ENCODE peak calls at places on chromosomes 2 and 18, in four cellular contexts. F is MM.1S, M is HCT116, P is neural progenitor cell. Y is an unnamed sample.

GRCh38 chr2:74267068-74267467 is 68.7 kb downstream of the MTHFD2 start:
- DNase-seq in F (peak), M (peak), P (peak), Y (no peak)

GRCh38 chr2:230731512-230731911 is 18.9 kb downstream of the CAB39 start:
- DNase-seq in F (no peak), M (no peak), P (no peak), Y (no peak)

GRCh38 chr2:85234879-85235278 is 92.9 kb downstream of the TGOLN2 start:
- DNase-seq in F (no peak), M (no peak), P (peak), Y (no peak)

GRCh38 chr2:237223208-237223861 is 137.6 kb downstream of the COPS8 start:
- DNase-seq in F (no peak), M (no peak), P (no peak), Y (peak)

GRCh38 chr18:9884532-9885140 is 1.1 kb upstream of the TXNDC2 start:
- DNase-seq in F (no peak), M (no peak), P (no peak), Y (no peak)

GRCh38 chr2:165584126-165584525 is 114.6 kb downstream of the CSRNP3 start:
- DNase-seq in F (no peak), M (no peak), P (no peak), Y (no peak)

GRCh38 chr2:166700079-166700478 is 188.2 kb upstream of the XIRP2 start:
- DNase-seq in F (no peak), M (no peak), P (no peak), Y (peak)

GRCh38 chr2:201378496-201379397 is 21.6 kb upstream of the FLACC1 start:
- DNase-seq in F (no peak), M (no peak), P (no peak), Y (no peak)

GRCh38 chr2:127641846-127642510 is 4.0 kb upstream of the GPR17 start:
- DNase-seq in F (no peak), M (no peak), P (no peak), Y (no peak)

GRCh38 chr2:134206029-134206428 is 47.8 kb upstream of the MGAT5 start:
- DNase-seq in F (no peak), M (no peak), P (peak), Y (no peak)

GRCh38 chr2:39510087-39510486 is 73.0 kb upstream of the MAP4K3 start:
- DNase-seq in F (no peak), M (no peak), P (no peak), Y (no peak)

GRCh38 chr2:79114797-79115494 is 5.3 kb upstream of the REG1A start:
- DNase-seq in F (no peak), M (no peak), P (no peak), Y (no peak)

GRCh38 chr2:143682643-143683042 is 553.4 kb downstream of the ARHGAP15 start:
- DNase-seq in F (no peak), M (no peak), P (no peak), Y (no peak)

GRCh38 chr2:8452296-8452695 is 229.6 kb upstream of the ID2 start:
- DNase-seq in F (no peak), M (no peak), P (no peak), Y (no peak)

GRCh38 chr2:38598200-38598990 is 4.3 kb downstream of the HNRNPLL start:
- DNase-seq in F (no peak), M (no peak), P (no peak), Y (peak)

GRCh38 chr2:75513616-75514170 is 47.0 kb downstream of the EVA1A start:
- DNase-seq in F (no peak), M (no peak), P (no peak), Y (no peak)

GRCh38 chr2:241719093-241719492 is 15.3 kb upstream of the D2HGDH start:
- DNase-seq in F (no peak), M (no peak), P (no peak), Y (no peak)

GRCh38 chr2:25281581-25281980 is 60.1 kb downstream of the DNMT3A start:
- DNase-seq in F (no peak), M (no peak), P (no peak), Y (no peak)

GRCh38 chr2:182831097-182831496 is 35.3 kb downstream of the FRZB start:
- DNase-seq in F (no peak), M (no peak), P (no peak), Y (no peak)

DNA sequence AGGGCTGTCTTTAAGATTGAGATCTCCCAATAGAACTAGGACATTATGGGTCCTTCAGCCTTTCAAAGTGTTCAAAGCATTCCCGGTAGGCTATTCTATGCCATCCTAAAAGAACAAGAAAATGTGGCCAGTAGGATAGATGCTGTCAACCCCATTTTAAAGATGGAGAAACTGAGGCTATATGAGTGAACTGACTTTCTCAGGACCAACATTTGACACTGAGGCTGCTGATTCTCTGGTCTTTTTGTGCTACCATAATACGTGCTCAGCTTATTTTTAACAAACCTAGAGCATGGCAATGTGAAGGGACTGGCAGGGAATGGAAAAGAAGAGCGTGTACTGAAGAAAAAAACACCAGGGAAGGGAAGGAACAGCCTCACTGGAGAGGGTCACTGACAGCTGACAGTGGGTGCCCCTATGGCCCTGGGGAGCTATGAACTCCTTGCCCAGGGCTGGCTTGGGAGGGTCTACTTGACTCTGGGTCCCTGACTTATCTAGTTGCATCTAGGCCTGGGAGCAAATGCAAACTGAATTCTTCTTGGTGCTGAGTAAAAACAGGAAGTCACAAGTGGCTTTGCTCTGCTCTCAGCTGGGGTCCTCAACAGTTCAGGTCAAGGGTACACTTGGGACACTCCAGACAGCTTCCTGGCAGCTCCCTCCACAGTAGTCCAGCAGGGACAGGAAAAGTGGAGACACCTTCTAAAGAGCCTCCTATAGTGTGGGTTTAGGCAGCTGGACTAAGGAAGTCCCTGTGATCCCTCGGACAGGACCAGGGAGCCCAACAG is 2.3 kb downstream of the CYRIA start:
- DNase-seq in F (no peak), M (no peak), P (no peak), Y (no peak)
- H3K27ac ChIP-seq in F (no peak), M (no peak), P (no peak), Y (no peak)

DNA sequence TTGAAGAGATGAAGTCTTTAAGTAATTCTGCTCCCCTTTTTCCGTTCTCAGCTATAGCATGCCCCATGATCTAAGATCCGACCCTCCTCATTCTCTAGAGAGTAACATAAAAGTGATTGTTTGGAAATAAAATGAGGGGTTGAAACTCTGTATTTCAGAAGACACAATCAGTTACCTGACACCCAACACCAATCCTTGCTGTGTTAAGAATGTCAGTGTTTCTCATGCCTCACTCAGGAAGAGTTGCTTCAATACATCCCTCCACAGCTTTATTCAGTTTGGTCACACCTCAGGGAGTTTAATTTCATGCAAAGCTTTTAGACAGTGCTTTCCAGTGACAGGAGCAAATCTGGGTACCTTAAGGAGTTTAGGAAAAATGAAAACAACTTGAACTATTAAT is 49.9 kb upstream of the RBBP8 start:
- DNase-seq in F (no peak), M (no peak), P (peak), Y (no peak)
- TF ChIP-seq EZH2phosphoT487 in F (no peak), M (no peak), P (no peak), Y (no peak)

GRCh38 chr18:58965930-58966662 is 101.4 kb downstream of the ZNF532 start:
- DNase-seq in F (peak), M (no peak), P (peak), Y (no peak)

GRCh38 chr18:58966704-58967103 is 102.0 kb downstream of the ZNF532 start:
- DNase-seq in F (no peak), M (no peak), P (no peak), Y (no peak)

GRCh38 chr18:58965291-58965929 is 100.7 kb downstream of the ZNF532 start:
- DNase-seq in F (no peak), M (no peak), P (peak), Y (no peak)

GRCh38 chr18:58970943-58971799 is 106.5 kb downstream of the ZNF532 start:
- DNase-seq in F (no peak), M (no peak), P (no peak), Y (no peak)

DNA sequence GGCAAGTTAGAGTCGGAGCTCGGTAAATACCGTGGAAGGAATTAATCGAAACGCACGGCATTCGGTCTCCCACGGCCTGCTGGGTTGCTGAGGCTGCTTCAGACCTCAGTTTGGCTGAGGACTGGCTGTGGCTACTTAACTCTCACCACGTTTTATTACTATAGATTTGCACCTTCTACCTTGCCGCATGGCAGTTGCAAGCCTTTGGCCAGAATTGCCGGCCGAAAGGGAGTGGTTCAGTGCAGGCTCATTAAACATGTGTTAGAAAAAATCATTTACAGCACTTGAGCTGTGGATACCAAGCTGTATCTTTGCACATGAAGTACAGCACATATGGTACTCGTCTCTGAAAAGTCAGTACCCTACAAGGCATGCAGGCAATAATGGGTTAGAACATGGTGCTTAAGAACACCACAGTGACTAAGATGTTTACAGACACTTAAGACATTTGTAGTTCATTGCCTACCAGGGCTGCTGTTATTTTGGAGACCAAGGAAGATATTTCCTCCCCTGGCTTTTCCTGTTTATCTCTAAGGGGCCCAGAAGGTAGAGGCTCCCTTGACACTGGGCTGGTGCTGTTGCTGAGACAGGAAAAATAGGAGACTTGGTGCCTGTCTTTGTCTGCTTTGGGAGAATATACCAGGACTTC is 103.1 kb downstream of the ZNF532 start:
- DNase-seq in F (no peak), M (no peak), P (no peak), Y (no peak)
- H3K27ac ChIP-seq in F (no peak), M (no peak), P (peak), Y (no peak)

DNA sequence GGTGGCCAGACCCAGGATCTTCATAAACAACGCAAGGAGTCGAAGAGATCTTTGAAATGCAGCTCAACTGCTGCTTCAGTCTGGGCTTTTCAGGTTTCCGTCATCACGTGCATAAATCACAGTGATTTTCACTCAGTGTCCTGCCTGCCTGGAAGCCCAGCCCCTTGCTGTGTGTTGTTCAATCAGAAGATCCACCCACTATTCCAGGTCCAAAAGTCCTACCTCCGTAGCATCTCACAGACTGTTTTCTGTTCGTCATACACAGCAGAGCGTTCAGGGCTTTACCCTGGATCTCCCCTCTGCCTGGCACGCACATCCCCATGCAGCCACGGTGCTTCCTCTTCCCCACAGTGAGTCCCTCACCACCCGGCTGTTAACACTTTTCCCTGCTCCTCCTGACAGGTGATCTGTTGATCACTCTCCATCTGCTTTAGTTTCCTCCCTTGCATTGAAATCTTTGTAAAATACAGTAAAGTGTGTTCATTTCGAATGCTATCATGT is 216.3 kb downstream of the MYT1L start:
- DNase-seq in F (no peak), M (no peak), P (no peak), Y (no peak)
- TF ChIP-seq EZH2phosphoT487 in F (no peak), M (no peak), P (no peak), Y (no peak)

GRCh38 chr2:232874677-232875223 is 4.7 kb downstream of the SNORC start:
- DNase-seq in F (no peak), M (no peak), P (no peak), Y (no peak)

GRCh38 chr2:232873292-232873908 is 3.3 kb downstream of the SNORC start:
- DNase-seq in F (no peak), M (no peak), P (no peak), Y (no peak)

GRCh38 chr2:232872826-232873225 is 2.8 kb downstream of the SNORC start:
- DNase-seq in F (no peak), M (no peak), P (no peak), Y (no peak)

GRCh38 chr2:232875256-232876070 is 5.4 kb downstream of the SNORC start:
- DNase-seq in F (no peak), M (no peak), P (peak), Y (no peak)

GRCh38 chr2:232873909-232874641 is 4.0 kb downstream of the SNORC start:
- DNase-seq in F (no peak), M (no peak), P (no peak), Y (no peak)
- H3K27ac ChIP-seq in F (no peak), M (no peak), P (no peak), Y (no peak)